ENCODE peak calls at places on chromosomes 6 and 20, in five cellular contexts. One of them, this sample, is unnamed.

GRCh38 chr6:108727966-108728730 is 120.1 kb upstream of the ARMC2 start:
- DNase-seq in dorsolateral prefrontal cortex: no peak
- DNase-seq in MM.1S: no peak
- DNase-seq in HuH-7.5: no peak
- DNase-seq in activated CD8-positive, alpha-beta memory T cell treated with anti-CD3 and anti-CD28 coated beads for 1 hour: no peak
- DNase-seq in this sample: no peak

GRCh38 chr6:168528457-168529095 is 87.6 kb downstream of the SMOC2 start:
- DNase-seq in dorsolateral prefrontal cortex: no peak
- DNase-seq in HuH-7.5: no peak
- DNase-seq in MM.1S: peak; percentile 13
- DNase-seq in activated CD8-positive, alpha-beta memory T cell treated with anti-CD3 and anti-CD28 coated beads for 1 hour: no peak
- DNase-seq in this sample: no peak

GRCh38 chr20:20666359-20666758 is 46.1 kb downstream of the RALGAPA2 start:
- DNase-seq in HuH-7.5: no peak
- DNase-seq in dorsolateral prefrontal cortex: no peak
- DNase-seq in MM.1S: no peak
- DNase-seq in activated CD8-positive, alpha-beta memory T cell treated with anti-CD3 and anti-CD28 coated beads for 1 hour: no peak
- DNase-seq in this sample: no peak

GRCh38 chr6:12113190-12113578 is 101.1 kb downstream of the HIVEP1 start:
- DNase-seq in dorsolateral prefrontal cortex: no peak
- DNase-seq in MM.1S: no peak
- DNase-seq in activated CD8-positive, alpha-beta memory T cell treated with anti-CD3 and anti-CD28 coated beads for 1 hour: no peak
- DNase-seq in HuH-7.5: no peak
- DNase-seq in this sample: no peak

GRCh38 chr6:38688579-38689087 is 14.3 kb downstream of the GLO1 start:
- DNase-seq in MM.1S: no peak
- DNase-seq in HuH-7.5: no peak
- DNase-seq in dorsolateral prefrontal cortex: no peak
- DNase-seq in activated CD8-positive, alpha-beta memory T cell treated with anti-CD3 and anti-CD28 coated beads for 1 hour: no peak
- DNase-seq in this sample: no peak

GRCh38 chr6:16335176-16335575 is 96.8 kb downstream of the GMPR start:
- DNase-seq in MM.1S: no peak
- DNase-seq in HuH-7.5: no peak
- DNase-seq in dorsolateral prefrontal cortex: peak; percentile 9
- DNase-seq in activated CD8-positive, alpha-beta memory T cell treated with anti-CD3 and anti-CD28 coated beads for 1 hour: no peak
- DNase-seq in this sample: no peak

GRCh38 chr20:26208296-26209091 is 511.8 kb upstream of the ZNF337 start:
- DNase-seq in activated CD8-positive, alpha-beta memory T cell treated with anti-CD3 and anti-CD28 coated beads for 1 hour: no peak
- DNase-seq in HuH-7.5: no peak
- DNase-seq in dorsolateral prefrontal cortex: no peak
- DNase-seq in MM.1S: no peak
- DNase-seq in this sample: peak; percentile 60

GRCh38 chr6:39137235-39137634 is 22.2 kb upstream of the SAYSD1 start:
- DNase-seq in activated CD8-positive, alpha-beta memory T cell treated with anti-CD3 and anti-CD28 coated beads for 1 hour: no peak
- DNase-seq in MM.1S: peak; percentile 60
- DNase-seq in dorsolateral prefrontal cortex: no peak
- DNase-seq in HuH-7.5: peak; percentile 14
- DNase-seq in this sample: peak; percentile 24

GRCh38 chr20:6704132-6704861 is 63.2 kb upstream of the BMP2 start:
- DNase-seq in HuH-7.5: peak; percentile 54
- DNase-seq in activated CD8-positive, alpha-beta memory T cell treated with anti-CD3 and anti-CD28 coated beads for 1 hour: no peak
- DNase-seq in MM.1S: no peak
- DNase-seq in dorsolateral prefrontal cortex: no peak
- DNase-seq in this sample: no peak

GRCh38 chr6:39441301-39441700 is 118.8 kb upstream of the KCNK16 start:
- DNase-seq in activated CD8-positive, alpha-beta memory T cell treated with anti-CD3 and anti-CD28 coated beads for 1 hour: no peak
- DNase-seq in HuH-7.5: no peak
- DNase-seq in dorsolateral prefrontal cortex: no peak
- DNase-seq in MM.1S: no peak
- DNase-seq in this sample: no peak

GRCh38 chr6:105645166-105645565 is 242.3 kb upstream of the PREP start:
- DNase-seq in HuH-7.5: no peak
- DNase-seq in activated CD8-positive, alpha-beta memory T cell treated with anti-CD3 and anti-CD28 coated beads for 1 hour: no peak
- DNase-seq in MM.1S: no peak
- DNase-seq in dorsolateral prefrontal cortex: no peak
- DNase-seq in this sample: no peak

GRCh38 chr6:32826996-32827395 is 10.2 kb upstream of the HLA-DOB start:
- DNase-seq in dorsolateral prefrontal cortex: no peak
- DNase-seq in activated CD8-positive, alpha-beta memory T cell treated with anti-CD3 and anti-CD28 coated beads for 1 hour: no peak
- DNase-seq in MM.1S: no peak
- DNase-seq in HuH-7.5: no peak
- DNase-seq in this sample: no peak

GRCh38 chr20:1209447-1210387 is 6.5 kb downstream of the C20orf202 start:
- DNase-seq in activated CD8-positive, alpha-beta memory T cell treated with anti-CD3 and anti-CD28 coated beads for 1 hour: no peak
- DNase-seq in HuH-7.5: no peak
- DNase-seq in MM.1S: no peak
- DNase-seq in dorsolateral prefrontal cortex: no peak
- DNase-seq in this sample: no peak

GRCh38 chr6:95185874-95186273 is 391.5 kb upstream of the MANEA start:
- DNase-seq in HuH-7.5: no peak
- DNase-seq in dorsolateral prefrontal cortex: no peak
- DNase-seq in MM.1S: no peak
- DNase-seq in activated CD8-positive, alpha-beta memory T cell treated with anti-CD3 and anti-CD28 coated beads for 1 hour: no peak
- DNase-seq in this sample: no peak

GRCh38 chr20:25859649-25860530 is 163.2 kb upstream of the ZNF337 start:
- DNase-seq in activated CD8-positive, alpha-beta memory T cell treated with anti-CD3 and anti-CD28 coated beads for 1 hour: peak; percentile 36
- DNase-seq in dorsolateral prefrontal cortex: peak; percentile 91
- DNase-seq in HuH-7.5: no peak
- DNase-seq in MM.1S: peak; percentile 62
- DNase-seq in this sample: peak; percentile 84

GRCh38 chr6:2478200-2478599 is 232.8 kb upstream of the GMDS start:
- DNase-seq in MM.1S: no peak
- DNase-seq in activated CD8-positive, alpha-beta memory T cell treated with anti-CD3 and anti-CD28 coated beads for 1 hour: no peak
- DNase-seq in HuH-7.5: no peak
- DNase-seq in dorsolateral prefrontal cortex: no peak
- DNase-seq in this sample: no peak

GRCh38 chr6:145814501-145815350 is at the start of gene FBXO30:
- DNase-seq in dorsolateral prefrontal cortex: peak; percentile 75
- DNase-seq in HuH-7.5: peak; percentile 67
- DNase-seq in activated CD8-positive, alpha-beta memory T cell treated with anti-CD3 and anti-CD28 coated beads for 1 hour: peak; percentile 54
- DNase-seq in MM.1S: peak; percentile 76
- DNase-seq in this sample: peak; percentile 86